ENCODE peak calls at places on chromosomes 7 and 10, in ten cellular contexts. E is upper lobe of right lung; A is uterus; R is tibial artery; L is IMR-90; D is gastrocnemius medialis; X is suprapubic skin; W is heart left ventricle; G is CD8-positive, alpha-beta T cell; P is left ventricle myocardium inferior. F is an unnamed sample.

GRCh38 chr10:132471484-132471883 is 66.1 kb upstream of the INPP5A start:
- DNase-seq in E (no peak), A (no peak), R (peak; percentile 46), L (no peak), D (no peak), X (no peak), W (peak; percentile 12), G (no peak), P (no peak), F (no peak)

GRCh38 chr7:142568430-142569097 is 180.7 kb upstream of the PRSS1 start:
- DNase-seq in E (no peak), A (no peak), R (no peak), L (peak; percentile 93), D (no peak), X (no peak), W (no peak), G (no peak), P (no peak), F (no peak)

GRCh38 chr10:5968681-5969453 is 8.5 kb downstream of the IL15RA start:
- DNase-seq in E (no peak), A (no peak), R (no peak), L (no peak), D (no peak), X (peak; percentile 28), W (no peak), G (peak; percentile 36), P (no peak), F (no peak)

GRCh38 chr10:89540550-89540949 is 5.2 kb upstream of the SLC16A12 start:
- DNase-seq in E (no peak), A (no peak), R (no peak), L (peak; percentile 86), D (no peak), X (no peak), W (no peak), G (no peak), P (no peak), F (no peak)

GRCh38 chr7:32347244-32347828 is 142.8 kb downstream of the LSM5 start:
- DNase-seq in E (no peak), A (no peak), R (no peak), L (no peak), D (no peak), X (no peak), W (no peak), G (no peak), P (no peak), F (no peak)

GRCh38 chr7:2863461-2864066 is 19.5 kb upstream of the GNA12 start:
- DNase-seq in E (peak; percentile 87), A (peak; percentile 85), R (peak; percentile 95), L (peak; percentile 97), D (peak; percentile 74), X (peak; percentile 87), W (peak; percentile 74), G (peak; percentile 81), P (peak; percentile 81), F (peak; percentile 97)

GRCh38 chr7:39667354-39667923 is 44.1 kb downstream of the RALA start:
- DNase-seq in E (no peak), A (no peak), R (no peak), L (no peak), D (no peak), X (no peak), W (no peak), G (no peak), P (no peak), F (no peak)

GRCh38 chr10:91434041-91434440 is 23.9 kb downstream of the HECTD2 start:
- DNase-seq in E (no peak), A (no peak), R (no peak), L (peak; percentile 77), D (no peak), X (no peak), W (no peak), G (no peak), P (no peak), F (no peak)

GRCh38 chr10:1360011-1360580 is 303.9 kb downstream of the WDR37 start:
- DNase-seq in E (peak; percentile 59), A (no peak), R (no peak), L (no peak), D (no peak), X (no peak), W (no peak), G (no peak), P (no peak), F (no peak)

GRCh38 chr7:91557789-91558396 is 293.7 kb downstream of the FZD1 start:
- DNase-seq in E (no peak), A (peak; percentile 66), R (no peak), L (peak; percentile 39), D (peak; percentile 12), X (no peak), W (no peak), G (no peak), P (no peak), F (no peak)

GRCh38 chr10:77416327-77417135 is 221.1 kb downstream of the KCNMA1 start:
- DNase-seq in E (no peak), A (no peak), R (no peak), L (peak; percentile 88), D (no peak), X (no peak), W (no peak), G (no peak), P (no peak), F (no peak)

GRCh38 chr10:21527634-21528451 is 2.4 kb upstream of the SKIDA1 start:
- DNase-seq in E (no peak), A (no peak), R (no peak), L (peak; percentile 57), D (no peak), X (no peak), W (no peak), G (no peak), P (no peak), F (no peak)

GRCh38 chr7:85001493-85002345 is 185.1 kb downstream of the SEMA3D start:
- DNase-seq in E (no peak), A (no peak), R (no peak), L (no peak), D (no peak), X (no peak), W (no peak), G (no peak), P (no peak), F (no peak)

GRCh38 chr7:25025218-25025671 is 45.3 kb upstream of the OSBPL3 start:
- DNase-seq in E (no peak), A (no peak), R (no peak), L (peak; percentile 94), D (no peak), X (no peak), W (no peak), G (no peak), P (no peak), F (no peak)

GRCh38 chr7:55774327-55775050 is 88.1 kb downstream of the SEPTIN14 start:
- DNase-seq in E (no peak), A (no peak), R (no peak), L (no peak), D (no peak), X (no peak), W (no peak), G (no peak), P (no peak), F (no peak)

GRCh38 chr7:42192851-42193456 is 44.1 kb downstream of the GLI3 start:
- DNase-seq in E (no peak), A (no peak), R (no peak), L (peak; percentile 38), D (no peak), X (no peak), W (no peak), G (no peak), P (no peak), F (no peak)

GRCh38 chr10:97127960-97128850 is 57.6 kb downstream of the SLIT1 start:
- DNase-seq in E (no peak), A (no peak), R (peak; percentile 44), L (no peak), D (no peak), X (no peak), W (no peak), G (no peak), P (no peak), F (no peak)

GRCh38 chr7:98520356-98520932 is 96.6 kb upstream of the NPTX2 start:
- DNase-seq in E (peak; percentile 33), A (no peak), R (no peak), L (no peak), D (no peak), X (no peak), W (no peak), G (no peak), P (no peak), F (no peak)

GRCh38 chr10:49619613-49620012 is 5.8 kb downstream of the CHAT start:
- DNase-seq in E (peak; percentile 25), A (no peak), R (peak; percentile 35), L (no peak), D (no peak), X (peak; percentile 31), W (no peak), G (no peak), P (no peak), F (no peak)

GRCh38 chr10:71817831-71818268 is 33.2 kb downstream of the PSAP start:
- DNase-seq in E (peak; percentile 75), A (no peak), R (peak; percentile 83), L (no peak), D (peak; percentile 84), X (no peak), W (peak; percentile 57), G (no peak), P (peak; percentile 72), F (no peak)
- H3K27ac ChIP-seq in E (no peak overlapping the region), A (no peak overlapping the region), R (no peak overlapping the region), L (no peak overlapping the region), D (peak overlapping the region; percentile 61), X (peak overlapping the region; percentile 12), W (peak overlapping the region; percentile 80), G (no peak overlapping the region), P (peak overlapping the region; percentile 86), F (peak overlapping the region; percentile 40)

GRCh38 chr10:128766915-128767314 is 640.7 kb upstream of the MKI67 start:
- DNase-seq in E (no peak), A (no peak), R (no peak), L (no peak), D (no peak), X (no peak), W (no peak), G (no peak), P (no peak), F (no peak)
- H3K27me3 ChIP-seq in E (no peaks in the 10 kb centered on the region), A (no peaks in the 10 kb centered on the region), R (no peaks in the 10 kb centered on the region), L (no peaks in the 10 kb centered on the region), D (no peaks in the 10 kb centered on the region), X (no peaks in the 10 kb centered on the region), W (no peaks in the 10 kb centered on the region), G (no peaks in the 10 kb centered on the region), P (peaks cover 30% of the 10 kb centered on the region), F (no peaks in the 10 kb centered on the region)

DNA sequence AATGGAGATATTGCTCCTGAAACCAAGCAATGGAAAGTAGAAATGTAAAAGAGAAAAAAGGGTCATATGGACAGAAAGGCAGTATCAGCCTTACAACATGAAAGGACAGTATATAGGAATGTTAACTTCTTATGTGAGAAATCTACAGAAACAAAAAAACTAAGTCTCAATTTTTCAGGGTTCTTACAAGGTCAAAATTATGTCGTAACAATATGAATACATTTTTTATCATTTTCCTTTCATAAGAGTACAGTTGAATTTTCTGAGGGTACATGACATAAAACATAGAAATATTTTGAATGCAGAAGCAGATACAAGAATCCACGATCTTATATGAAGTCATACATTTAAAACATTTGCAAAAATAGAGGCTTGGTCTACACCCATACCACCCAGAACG is 10.7 kb downstream of the DNA2 start:
- DNase-seq in E (no peak), A (no peak), R (no peak), L (no peak), D (no peak), X (no peak), W (no peak), G (no peak), P (no peak), F (no peak)
- H3K27ac ChIP-seq in E (no peak overlapping the region), A (no peak overlapping the region), R (no peak overlapping the region), L (no peak overlapping the region), D (no peak overlapping the region), X (no peak overlapping the region), W (no peak overlapping the region), G (no peak overlapping the region), P (no peak overlapping the region), F (no peak overlapping the region)

GRCh38 chr7:29254663-29255062 is 60.1 kb downstream of the CHN2 start:
- DNase-seq in E (no peak), A (no peak), R (no peak), L (no peak), D (no peak), X (no peak), W (no peak), G (no peak), P (no peak), F (no peak)
- H3K27me3 ChIP-seq in E (no peaks in the 10 kb centered on the region), A (no peaks in the 10 kb centered on the region), R (no peaks in the 10 kb centered on the region), L (no peaks in the 10 kb centered on the region), D (no peaks in the 10 kb centered on the region), X (no peaks in the 10 kb centered on the region), W (no peaks in the 10 kb centered on the region), G (no peaks in the 10 kb centered on the region), P (no peaks in the 10 kb centered on the region), F (no peaks in the 10 kb centered on the region)